ENCODE peak calls at places on chromosomes 4 and X, in six cellular contexts. X is NCI-H748 treated with DMSO at 0.1 percent for 48 hours, I is activated gamma-delta T cell treated with Interleukin-2 at 50 U/mL for 16 hours, L is anterior cingulate cortex, M is cardiac muscle cell, W is foreskin fibroblast. P is an unnamed sample.

GRCh38 chr4:168978001-168978700 is 31.9 kb downstream of the CBR4 start:
- DNase-seq in X (no peak), I (no peak), L (no peak), M (peak), W (peak), P (no peak)

GRCh38 chr4:102815981-102816380 is 11.4 kb downstream of the UBE2D3 start:
- DNase-seq in X (no peak), I (no peak), L (no peak), M (peak), W (peak), P (peak)

GRCh38 chrX:21376636-21377035 is 2.4 kb downstream of the CNKSR2 start:
- DNase-seq in X (no peak), I (no peak), L (no peak), M (no peak), W (no peak), P (no peak)

GRCh38 chr4:127421418-127421817 is 211.3 kb upstream of the INTU start:
- DNase-seq in X (no peak), I (no peak), L (no peak), M (no peak), W (no peak), P (no peak)

GRCh38 chrX:154059729-154060245 is 37.7 kb downstream of the MECP2 start:
- DNase-seq in X (no peak), I (no peak), L (no peak), M (no peak), W (no peak), P (no peak)

GRCh38 chrX:77009691-77010090 is 437.5 kb upstream of the FGF16 start:
- DNase-seq in X (no peak), I (no peak), L (no peak), M (no peak), W (no peak), P (no peak)

GRCh38 chr4:38753021-38753806 is 29.6 kb downstream of the TLR10 start:
- DNase-seq in X (no peak), I (no peak), L (no peak), M (peak), W (peak), P (peak)

GRCh38 chr4:174828845-174829701 is at the start of gene GLRA3:
- DNase-seq in X (peak), I (no peak), L (peak), M (peak), W (no peak), P (no peak)